ENCODE peak calls at places on chromosomes 16 and 17, in ten cellular contexts. One of them, this sample, is unnamed.

GRCh38 chr16:83095926-83096692 is 469.3 kb downstream of the CDH13 start:
- DNase-seq in AG20443: peak; percentile 39
- DNase-seq in breast epithelium: no peak
- DNase-seq in GM19239: no peak
- DNase-seq in activated CD4-positive, alpha-beta T cell treated with anti-CD3 and anti-CD28 coated beads, Interleukin-2, amount 50 U/mL, for 48 hours: no peak
- DNase-seq in effector memory CD4-positive, alpha-beta T cell: no peak
- DNase-seq in activated naive CD8-positive, alpha-beta T cell treated with anti-CD3 and anti-CD28 coated beads for 36 hours: no peak
- DNase-seq in caudate nucleus: no peak
- DNase-seq in adrenal gland: no peak
- DNase-seq in upper lobe of right lung: no peak
- DNase-seq in this sample: peak; percentile 61

GRCh38 chr16:3578610-3579551 is 1.7 kb upstream of the NLRC3 start:
- DNase-seq in AG20443: no peak
- DNase-seq in breast epithelium: no peak
- DNase-seq in GM19239: peak; percentile 76
- DNase-seq in activated CD4-positive, alpha-beta T cell treated with anti-CD3 and anti-CD28 coated beads, Interleukin-2, amount 50 U/mL, for 48 hours: peak; percentile 66
- DNase-seq in effector memory CD4-positive, alpha-beta T cell: peak; percentile 39
- DNase-seq in activated naive CD8-positive, alpha-beta T cell treated with anti-CD3 and anti-CD28 coated beads for 36 hours: peak; percentile 82
- DNase-seq in caudate nucleus: no peak
- DNase-seq in adrenal gland: no peak
- DNase-seq in upper lobe of right lung: no peak
- DNase-seq in this sample: peak; percentile 46

GRCh38 chr17:29143894-29144293 is 36.3 kb downstream of the MYO18A start:
- DNase-seq in AG20443: no peak
- DNase-seq in breast epithelium: no peak
- DNase-seq in GM19239: no peak
- DNase-seq in activated CD4-positive, alpha-beta T cell treated with anti-CD3 and anti-CD28 coated beads, Interleukin-2, amount 50 U/mL, for 48 hours: no peak
- DNase-seq in effector memory CD4-positive, alpha-beta T cell: no peak
- DNase-seq in activated naive CD8-positive, alpha-beta T cell treated with anti-CD3 and anti-CD28 coated beads for 36 hours: peak; percentile 24
- DNase-seq in caudate nucleus: peak; percentile 37
- DNase-seq in adrenal gland: no peak
- DNase-seq in upper lobe of right lung: no peak
- DNase-seq in this sample: peak; percentile 50

GRCh38 chr17:58326609-58327341 is 1.8 kb downstream of the TSPOAP1 start:
- DNase-seq in AG20443: no peak
- DNase-seq in breast epithelium: no peak
- DNase-seq in GM19239: no peak
- DNase-seq in activated CD4-positive, alpha-beta T cell treated with anti-CD3 and anti-CD28 coated beads, Interleukin-2, amount 50 U/mL, for 48 hours: no peak
- DNase-seq in effector memory CD4-positive, alpha-beta T cell: no peak
- DNase-seq in activated naive CD8-positive, alpha-beta T cell treated with anti-CD3 and anti-CD28 coated beads for 36 hours: no peak
- DNase-seq in caudate nucleus: no peak
- DNase-seq in adrenal gland: no peak
- DNase-seq in upper lobe of right lung: peak; percentile 46
- DNase-seq in this sample: no peak

GRCh38 chr17:73155410-73156165 is 9.2 kb upstream of the SSTR2 start:
- DNase-seq in AG20443: no peak
- DNase-seq in breast epithelium: no peak
- DNase-seq in GM19239: no peak
- DNase-seq in activated CD4-positive, alpha-beta T cell treated with anti-CD3 and anti-CD28 coated beads, Interleukin-2, amount 50 U/mL, for 48 hours: no peak
- DNase-seq in effector memory CD4-positive, alpha-beta T cell: no peak
- DNase-seq in activated naive CD8-positive, alpha-beta T cell treated with anti-CD3 and anti-CD28 coated beads for 36 hours: no peak
- DNase-seq in caudate nucleus: no peak
- DNase-seq in adrenal gland: no peak
- DNase-seq in upper lobe of right lung: no peak
- DNase-seq in this sample: no peak

GRCh38 chr17:38449364-38449763 is 21.1 kb downstream of the ARHGAP23 start:
- DNase-seq in AG20443: no peak
- DNase-seq in breast epithelium: peak; percentile 74
- DNase-seq in GM19239: no peak
- DNase-seq in activated CD4-positive, alpha-beta T cell treated with anti-CD3 and anti-CD28 coated beads, Interleukin-2, amount 50 U/mL, for 48 hours: no peak
- DNase-seq in effector memory CD4-positive, alpha-beta T cell: no peak
- DNase-seq in activated naive CD8-positive, alpha-beta T cell treated with anti-CD3 and anti-CD28 coated beads for 36 hours: no peak
- DNase-seq in caudate nucleus: no peak
- DNase-seq in adrenal gland: no peak
- DNase-seq in upper lobe of right lung: no peak
- DNase-seq in this sample: no peak

GRCh38 chr16:19883296-19883951 is 1.2 kb downstream of the GPRC5B start:
- DNase-seq in AG20443: no peak
- DNase-seq in breast epithelium: no peak
- DNase-seq in GM19239: no peak
- DNase-seq in activated CD4-positive, alpha-beta T cell treated with anti-CD3 and anti-CD28 coated beads, Interleukin-2, amount 50 U/mL, for 48 hours: no peak
- DNase-seq in effector memory CD4-positive, alpha-beta T cell: no peak
- DNase-seq in activated naive CD8-positive, alpha-beta T cell treated with anti-CD3 and anti-CD28 coated beads for 36 hours: no peak
- DNase-seq in caudate nucleus: peak; percentile 91
- DNase-seq in adrenal gland: peak; percentile 56
- DNase-seq in upper lobe of right lung: no peak
- DNase-seq in this sample: no peak

GRCh38 chr16:51146256-51146924 is 4.7 kb downstream of the SALL1 start:
- DNase-seq in AG20443: peak; percentile 53
- DNase-seq in breast epithelium: no peak
- DNase-seq in GM19239: no peak
- DNase-seq in activated CD4-positive, alpha-beta T cell treated with anti-CD3 and anti-CD28 coated beads, Interleukin-2, amount 50 U/mL, for 48 hours: no peak
- DNase-seq in effector memory CD4-positive, alpha-beta T cell: no peak
- DNase-seq in activated naive CD8-positive, alpha-beta T cell treated with anti-CD3 and anti-CD28 coated beads for 36 hours: no peak
- DNase-seq in caudate nucleus: no peak
- DNase-seq in adrenal gland: no peak
- DNase-seq in upper lobe of right lung: no peak
- DNase-seq in this sample: peak; percentile 54

GRCh38 chr16:48611329-48612137 is 1.6 kb upstream of the N4BP1 start:
- DNase-seq in AG20443: no peak
- DNase-seq in breast epithelium: no peak
- DNase-seq in GM19239: no peak
- DNase-seq in activated CD4-positive, alpha-beta T cell treated with anti-CD3 and anti-CD28 coated beads, Interleukin-2, amount 50 U/mL, for 48 hours: peak; percentile 74
- DNase-seq in effector memory CD4-positive, alpha-beta T cell: peak; percentile 83
- DNase-seq in activated naive CD8-positive, alpha-beta T cell treated with anti-CD3 and anti-CD28 coated beads for 36 hours: peak; percentile 79
- DNase-seq in caudate nucleus: no peak
- DNase-seq in adrenal gland: no peak
- DNase-seq in upper lobe of right lung: no peak
- DNase-seq in this sample: no peak

GRCh38 chr17:7579001-7579838 is at the start of gene CD68:
- DNase-seq in AG20443: peak; percentile 88
- DNase-seq in breast epithelium: peak; percentile 77
- DNase-seq in GM19239: peak; percentile 62
- DNase-seq in activated CD4-positive, alpha-beta T cell treated with anti-CD3 and anti-CD28 coated beads, Interleukin-2, amount 50 U/mL, for 48 hours: peak; percentile 76
- DNase-seq in effector memory CD4-positive, alpha-beta T cell: peak; percentile 19
- DNase-seq in activated naive CD8-positive, alpha-beta T cell treated with anti-CD3 and anti-CD28 coated beads for 36 hours: peak; percentile 80
- DNase-seq in caudate nucleus: no peak
- DNase-seq in adrenal gland: peak; percentile 86
- DNase-seq in upper lobe of right lung: peak; percentile 86
- DNase-seq in this sample: peak; percentile 90

GRCh38 chr17:20919990-20920812 is 122.6 kb downstream of the USP22 start:
- DNase-seq in AG20443: no peak
- DNase-seq in breast epithelium: no peak
- DNase-seq in GM19239: no peak
- DNase-seq in activated CD4-positive, alpha-beta T cell treated with anti-CD3 and anti-CD28 coated beads, Interleukin-2, amount 50 U/mL, for 48 hours: no peak
- DNase-seq in effector memory CD4-positive, alpha-beta T cell: no peak
- DNase-seq in activated naive CD8-positive, alpha-beta T cell treated with anti-CD3 and anti-CD28 coated beads for 36 hours: no peak
- DNase-seq in caudate nucleus: no peak
- DNase-seq in adrenal gland: no peak
- DNase-seq in upper lobe of right lung: no peak
- DNase-seq in this sample: no peak

GRCh38 chr16:57530104-57530522 is 6.3 kb downstream of the CCDC102A start:
- DNase-seq in AG20443: peak; percentile 73
- DNase-seq in breast epithelium: no peak
- DNase-seq in GM19239: peak; percentile 87
- DNase-seq in activated CD4-positive, alpha-beta T cell treated with anti-CD3 and anti-CD28 coated beads, Interleukin-2, amount 50 U/mL, for 48 hours: peak; percentile 69
- DNase-seq in effector memory CD4-positive, alpha-beta T cell: peak; percentile 34
- DNase-seq in activated naive CD8-positive, alpha-beta T cell treated with anti-CD3 and anti-CD28 coated beads for 36 hours: peak; percentile 76
- DNase-seq in caudate nucleus: no peak
- DNase-seq in adrenal gland: no peak
- DNase-seq in upper lobe of right lung: peak; percentile 65
- DNase-seq in this sample: peak; percentile 67

GRCh38 chr17:73492125-73492801 is 152.0 kb downstream of the SDK2 start:
- DNase-seq in AG20443: no peak
- DNase-seq in breast epithelium: no peak
- DNase-seq in GM19239: no peak
- DNase-seq in activated CD4-positive, alpha-beta T cell treated with anti-CD3 and anti-CD28 coated beads, Interleukin-2, amount 50 U/mL, for 48 hours: no peak
- DNase-seq in effector memory CD4-positive, alpha-beta T cell: no peak
- DNase-seq in activated naive CD8-positive, alpha-beta T cell treated with anti-CD3 and anti-CD28 coated beads for 36 hours: no peak
- DNase-seq in caudate nucleus: no peak
- DNase-seq in adrenal gland: no peak
- DNase-seq in upper lobe of right lung: no peak
- DNase-seq in this sample: no peak

GRCh38 chr16:79001156-79001997 is 599.2 kb downstream of the MAF start:
- DNase-seq in AG20443: no peak
- DNase-seq in breast epithelium: no peak
- DNase-seq in GM19239: no peak
- DNase-seq in activated CD4-positive, alpha-beta T cell treated with anti-CD3 and anti-CD28 coated beads, Interleukin-2, amount 50 U/mL, for 48 hours: no peak
- DNase-seq in effector memory CD4-positive, alpha-beta T cell: no peak
- DNase-seq in activated naive CD8-positive, alpha-beta T cell treated with anti-CD3 and anti-CD28 coated beads for 36 hours: no peak
- DNase-seq in caudate nucleus: no peak
- DNase-seq in adrenal gland: no peak
- DNase-seq in upper lobe of right lung: no peak
- DNase-seq in this sample: no peak

GRCh38 chr16:51624083-51624775 is 473.2 kb upstream of the SALL1 start:
- DNase-seq in AG20443: peak; percentile 61
- DNase-seq in breast epithelium: no peak
- DNase-seq in GM19239: no peak
- DNase-seq in activated CD4-positive, alpha-beta T cell treated with anti-CD3 and anti-CD28 coated beads, Interleukin-2, amount 50 U/mL, for 48 hours: no peak
- DNase-seq in effector memory CD4-positive, alpha-beta T cell: no peak
- DNase-seq in activated naive CD8-positive, alpha-beta T cell treated with anti-CD3 and anti-CD28 coated beads for 36 hours: no peak
- DNase-seq in caudate nucleus: no peak
- DNase-seq in adrenal gland: no peak
- DNase-seq in upper lobe of right lung: no peak
- DNase-seq in this sample: peak; percentile 54

GRCh38 chr17:56085576-56086267 is 67.6 kb upstream of the ANKFN1 start:
- DNase-seq in AG20443: no peak
- DNase-seq in breast epithelium: no peak
- DNase-seq in GM19239: no peak
- DNase-seq in activated CD4-positive, alpha-beta T cell treated with anti-CD3 and anti-CD28 coated beads, Interleukin-2, amount 50 U/mL, for 48 hours: no peak
- DNase-seq in effector memory CD4-positive, alpha-beta T cell: no peak
- DNase-seq in activated naive CD8-positive, alpha-beta T cell treated with anti-CD3 and anti-CD28 coated beads for 36 hours: peak; percentile 1
- DNase-seq in caudate nucleus: no peak
- DNase-seq in adrenal gland: no peak
- DNase-seq in upper lobe of right lung: no peak
- DNase-seq in this sample: no peak

GRCh38 chr17:74736423-74737298 is at the start of gene RAB37:
- DNase-seq in AG20443: peak; percentile 40
- DNase-seq in breast epithelium: no peak
- DNase-seq in GM19239: no peak
- DNase-seq in activated CD4-positive, alpha-beta T cell treated with anti-CD3 and anti-CD28 coated beads, Interleukin-2, amount 50 U/mL, for 48 hours: no peak
- DNase-seq in effector memory CD4-positive, alpha-beta T cell: no peak
- DNase-seq in activated naive CD8-positive, alpha-beta T cell treated with anti-CD3 and anti-CD28 coated beads for 36 hours: peak; percentile 52
- DNase-seq in caudate nucleus: no peak
- DNase-seq in adrenal gland: no peak
- DNase-seq in upper lobe of right lung: peak; percentile 81
- DNase-seq in this sample: peak; percentile 28

GRCh38 chr17:17297217-17297616 is 6.0 kb upstream of the NT5M start:
- DNase-seq in AG20443: no peak
- DNase-seq in breast epithelium: no peak
- DNase-seq in GM19239: no peak
- DNase-seq in activated CD4-positive, alpha-beta T cell treated with anti-CD3 and anti-CD28 coated beads, Interleukin-2, amount 50 U/mL, for 48 hours: no peak
- DNase-seq in effector memory CD4-positive, alpha-beta T cell: no peak
- DNase-seq in activated naive CD8-positive, alpha-beta T cell treated with anti-CD3 and anti-CD28 coated beads for 36 hours: no peak
- DNase-seq in caudate nucleus: no peak
- DNase-seq in adrenal gland: no peak
- DNase-seq in upper lobe of right lung: no peak
- DNase-seq in this sample: no peak

GRCh38 chr16:47486856-47487255 is 25.7 kb downstream of the PHKB start:
- DNase-seq in AG20443: no peak
- DNase-seq in breast epithelium: no peak
- DNase-seq in GM19239: no peak
- DNase-seq in activated CD4-positive, alpha-beta T cell treated with anti-CD3 and anti-CD28 coated beads, Interleukin-2, amount 50 U/mL, for 48 hours: no peak
- DNase-seq in effector memory CD4-positive, alpha-beta T cell: no peak
- DNase-seq in activated naive CD8-positive, alpha-beta T cell treated with anti-CD3 and anti-CD28 coated beads for 36 hours: no peak
- DNase-seq in caudate nucleus: no peak
- DNase-seq in adrenal gland: no peak
- DNase-seq in upper lobe of right lung: no peak
- DNase-seq in this sample: no peak

GRCh38 chr16:3652373-3653037 is 2.0 kb upstream of the DNASE1 start:
- DNase-seq in AG20443: no peak
- DNase-seq in breast epithelium: no peak
- DNase-seq in GM19239: no peak
- DNase-seq in activated CD4-positive, alpha-beta T cell treated with anti-CD3 and anti-CD28 coated beads, Interleukin-2, amount 50 U/mL, for 48 hours: no peak
- DNase-seq in effector memory CD4-positive, alpha-beta T cell: no peak
- DNase-seq in activated naive CD8-positive, alpha-beta T cell treated with anti-CD3 and anti-CD28 coated beads for 36 hours: no peak
- DNase-seq in caudate nucleus: no peak
- DNase-seq in adrenal gland: no peak
- DNase-seq in upper lobe of right lung: peak; percentile 44
- DNase-seq in this sample: no peak